ENCODE peak calls at places on chromosomes 7 and 10, in eight cellular contexts. F is heart left ventricle; A is sigmoid colon; Q is PC-9; S is hepatocyte; L is mammary epithelial cell; X is body of pancreas; H is effector memory CD4-positive, alpha-beta T cell. O is an unnamed sample.

GRCh38 chr7:115208710-115209540 is 287.0 kb downstream of the MDFIC start:
- DNase-seq in F (no peak), A (no peak), Q (no peak), S (no peak), L (no peak), X (no peak), H (no peak), O (no peak)

GRCh38 chr7:157499835-157500153 is 163.0 kb downstream of the DNAJB6 start:
- DNase-seq in F (no peak), A (no peak), Q (no peak), S (no peak), L (no peak), X (no peak), H (no peak), O (no peak)

GRCh38 chr10:100889546-100889945 is 23.2 kb upstream of the SLF2 start:
- DNase-seq in F (no peak), A (no peak), Q (no peak), S (no peak), L (no peak), X (no peak), H (no peak), O (peak; percentile 23)

GRCh38 chr10:10138685-10139084 is 879.0 kb upstream of the CELF2 start:
- DNase-seq in F (no peak), A (no peak), Q (no peak), S (no peak), L (no peak), X (no peak), H (no peak), O (no peak)

GRCh38 chr7:153859239-153859638 is 193.0 kb upstream of the DPP6 start:
- DNase-seq in F (no peak), A (no peak), Q (no peak), S (no peak), L (no peak), X (no peak), H (no peak), O (no peak)

GRCh38 chr7:22147868-22148267 is 202.2 kb upstream of the CDCA7L start:
- DNase-seq in F (no peak), A (no peak), Q (no peak), S (no peak), L (no peak), X (no peak), H (no peak), O (no peak)

GRCh38 chr7:155288055-155288454 is 9.6 kb upstream of the INSIG1 start:
- DNase-seq in F (no peak), A (no peak), Q (no peak), S (no peak), L (no peak), X (no peak), H (no peak), O (no peak)

GRCh38 chr7:158740013-158740656 is 35.5 kb upstream of the NCAPG2 start:
- DNase-seq in F (no peak), A (peak; percentile 78), Q (peak; percentile 96), S (peak; percentile 73), L (peak; percentile 39), X (no peak), H (no peak), O (peak; percentile 96)

GRCh38 chr7:155300641-155301452 is 3.2 kb downstream of the INSIG1 start:
- DNase-seq in F (no peak), A (no peak), Q (no peak), S (no peak), L (no peak), X (peak; percentile 31), H (no peak), O (no peak)

GRCh38 chr7:95511716-95512260 is 26.0 kb downstream of the ASB4 start:
- DNase-seq in F (peak; percentile 59), A (peak; percentile 84), Q (peak; percentile 36), S (peak; percentile 84), L (peak; percentile 44), X (peak; percentile 86), H (no peak), O (peak; percentile 81)

GRCh38 chr10:110861930-110862677 is 9.6 kb upstream of the PDCD4 start:
- DNase-seq in F (no peak), A (no peak), Q (peak; percentile 37), S (no peak), L (peak; percentile 100), X (no peak), H (no peak), O (no peak)

GRCh38 chr7:95045236-95045923 is 138.0 kb downstream of the PPP1R9A start:
- DNase-seq in F (no peak), A (no peak), Q (no peak), S (no peak), L (peak; percentile 1), X (peak; percentile 50), H (no peak), O (peak; percentile 27)

GRCh38 chr7:101125989-101126650 is 784 bp upstream of the SERPINE1 start:
- DNase-seq in F (peak; percentile 79), A (peak; percentile 79), Q (peak; percentile 88), S (peak; percentile 60), L (peak; percentile 93), X (peak; percentile 42), H (no peak), O (peak; percentile 85)

GRCh38 chr7:133753513-133753912 is 373.6 kb upstream of the LRGUK start:
- DNase-seq in F (no peak), A (no peak), Q (peak; percentile 66), S (peak; percentile 3), L (peak; percentile 12), X (no peak), H (no peak), O (no peak)

GRCh38 chr7:142878315-142878714 is 7.2 kb downstream of the TRPV6 start:
- DNase-seq in F (no peak), A (no peak), Q (peak; percentile 52), S (no peak), L (no peak), X (no peak), H (no peak), O (no peak)

GRCh38 chr10:44702531-44702930 is 208.6 kb upstream of the TMEM72 start:
- DNase-seq in F (no peak), A (no peak), Q (no peak), S (no peak), L (no peak), X (no peak), H (no peak), O (no peak)

GRCh38 chr10:10508241-10508640 is 509.4 kb upstream of the CELF2 start:
- DNase-seq in F (no peak), A (no peak), Q (no peak), S (no peak), L (no peak), X (no peak), H (no peak), O (no peak)

GRCh38 chr10:52682766-52683165 is 89.8 kb downstream of the MBL2 start:
- DNase-seq in F (no peak), A (no peak), Q (peak; percentile 88), S (peak; percentile 50), L (peak; percentile 32), X (no peak), H (no peak), O (no peak)

GRCh38 chr7:152180048-152180447 is 154.6 kb downstream of the GALNT11 start:
- DNase-seq in F (no peak), A (no peak), Q (no peak), S (no peak), L (no peak), X (no peak), H (no peak), O (no peak)
- H3K4me1 ChIP-seq in F (no peaks in the 10 kb centered on the region), A (peaks cover 10% of the 10 kb centered on the region), Q (no peaks in the 10 kb centered on the region), S (no peaks in the 10 kb centered on the region), L (no peaks in the 10 kb centered on the region), X (no peaks in the 10 kb centered on the region), H (no peaks in the 10 kb centered on the region), O (no peaks in the 10 kb centered on the region)

GRCh38 chr10:17756557-17757208 is 4.7 kb downstream of the TMEM236 start:
- DNase-seq in F (no peak), A (no peak), Q (no peak), S (peak; percentile 40), L (peak; percentile 72), X (peak; percentile 52), H (no peak), O (no peak)

GRCh38 chr10:17747883-17748550 is 4.0 kb upstream of the TMEM236 start:
- DNase-seq in F (no peak), A (no peak), Q (no peak), S (no peak), L (no peak), X (peak; percentile 40), H (no peak), O (peak; percentile 14)

GRCh38 chr10:17749890-17750289 is 2.1 kb upstream of the TMEM236 start:
- DNase-seq in F (no peak), A (no peak), Q (no peak), S (no peak), L (no peak), X (no peak), H (no peak), O (no peak)

DNA sequence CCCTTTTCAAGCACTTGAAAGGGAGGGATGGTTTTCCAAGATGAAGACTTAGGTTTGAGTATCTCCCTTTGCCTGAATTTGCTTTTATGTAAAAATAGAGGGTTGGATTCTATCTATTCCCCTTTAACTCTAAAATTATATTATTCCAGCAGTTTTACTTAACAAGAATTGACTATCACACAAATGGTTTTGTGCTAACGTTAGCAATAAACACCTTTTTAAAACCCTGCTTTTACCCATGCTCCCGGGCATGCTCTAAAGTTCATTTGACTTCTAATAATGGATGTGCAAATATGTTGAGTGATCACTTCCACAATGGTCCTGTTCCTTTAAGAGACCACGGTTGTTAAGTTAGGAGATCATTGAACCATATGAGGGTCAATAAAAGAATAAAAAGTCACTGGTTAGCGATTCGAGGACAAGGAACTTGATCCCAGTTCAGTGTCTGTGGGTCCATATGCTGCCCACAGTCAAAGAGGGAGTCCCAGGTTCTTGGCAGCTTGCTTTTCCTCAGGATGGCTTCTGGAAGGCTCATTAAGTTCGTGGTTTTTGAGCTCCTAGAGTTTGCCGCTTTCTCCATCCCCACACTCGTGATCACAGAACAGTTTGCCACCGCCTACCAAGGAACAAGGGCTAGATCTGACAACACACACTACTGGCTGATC is at the start of gene TMEM236:
- DNase-seq in F (no peak), A (no peak), Q (no peak), S (no peak), L (no peak), X (no peak), H (no peak), O (no peak)
- H3K4me3 ChIP-seq in F (no peak within 1 kb of the TSS), A (no peak within 1 kb of the TSS), Q (no peak within 1 kb of the TSS), S (no peak within 1 kb of the TSS), L (no peak within 1 kb of the TSS), X (no peak within 1 kb of the TSS), H (no peak within 1 kb of the TSS), O (no peak within 1 kb of the TSS)

GRCh38 chr7:98286093-98286525 is 4.6 kb downstream of the BRI3 start:
- DNase-seq in F (peak; percentile 63), A (peak; percentile 84), Q (peak; percentile 92), S (peak; percentile 57), L (peak; percentile 73), X (peak; percentile 82), H (no peak), O (peak; percentile 57)
- H3K4me1 ChIP-seq in F (peaks cover 62% of the 10 kb centered on the region), A (peaks cover 72% of the 10 kb centered on the region), Q (peaks cover 55% of the 10 kb centered on the region), S (peaks cover 37% of the 10 kb centered on the region), L (peaks cover 65% of the 10 kb centered on the region), X (peaks cover 73% of the 10 kb centered on the region), H (peaks cover 23% of the 10 kb centered on the region), O (peaks cover 25% of the 10 kb centered on the region)

DNA sequence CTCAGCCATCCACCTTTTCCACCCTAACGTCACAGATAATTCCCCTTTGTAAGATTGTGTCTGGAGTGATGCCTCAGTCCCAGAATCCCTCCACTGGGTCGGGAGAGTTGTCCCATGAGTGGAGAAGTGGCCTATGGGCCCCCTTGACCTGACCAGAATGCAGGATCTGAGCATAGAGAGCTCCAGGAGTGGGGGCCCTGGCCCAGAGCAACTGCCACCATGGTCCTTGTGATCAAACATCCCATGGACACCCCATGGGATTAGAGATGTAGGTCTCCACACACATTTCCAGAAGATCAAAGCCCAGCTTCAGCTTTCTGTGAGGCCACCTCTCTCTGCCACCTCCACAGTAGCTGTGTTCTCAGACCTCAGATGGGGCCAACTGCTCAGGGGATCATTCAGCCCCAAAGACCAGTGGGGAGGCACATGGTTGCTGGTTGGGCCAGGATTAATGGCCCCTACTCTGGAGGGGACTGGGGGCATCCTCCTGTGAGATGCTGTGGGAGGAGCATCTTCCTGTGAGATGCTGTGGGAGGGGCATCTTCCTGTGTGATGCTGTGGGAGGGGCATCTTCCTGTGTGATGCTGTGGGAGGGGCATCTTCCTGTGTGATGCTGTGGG is 28.5 kb upstream of the DPYSL4 start:
- DNase-seq in F (no peak), A (no peak), Q (no peak), S (no peak), L (no peak), X (no peak), H (peak; percentile 25), O (no peak)
- H3K4me3 ChIP-seq in F (no peak overlapping the region), A (no peak overlapping the region), Q (no peak overlapping the region), S (no peak overlapping the region), L (no peak overlapping the region), X (no peak overlapping the region), H (no peak overlapping the region), O (no peak overlapping the region)